ENCODE peak calls at places on chromosome 12, in ten cellular contexts. N is lower leg skin, G is GM12891, V is K562, E is sigmoid colon, M is adrenal gland, X is transverse colon, U is GM12878, K is Peyer's patch, Q is endothelial cell of umbilical vein. F is an unnamed sample.

GRCh38 chr12:105013892-105014291 is 27.8 kb downstream of the NOPCHAP1 start:
- DNase-seq in N (no peak), G (no peak), V (no peak), E (no peak), M (no peak), X (no peak), U (no peak), K (no peak), Q (no peak), F (no peak)

GRCh38 chr12:94710933-94711332 is 60.6 kb upstream of the TMCC3 start:
- DNase-seq in N (no peak), G (no peak), V (no peak), E (no peak), M (no peak), X (peak; percentile 50), U (no peak), K (peak; percentile 65), Q (peak; percentile 29), F (peak; percentile 51)

GRCh38 chr12:21528953-21529352 is 2.9 kb downstream of the SPX start:
- DNase-seq in N (no peak), G (no peak), V (no peak), E (no peak), M (no peak), X (no peak), U (no peak), K (no peak), Q (no peak), F (no peak)

GRCh38 chr12:90253674-90254181 is 545.1 kb upstream of the ATP2B1 start:
- DNase-seq in N (peak; percentile 83), G (peak; percentile 31), V (no peak), E (peak; percentile 87), M (peak; percentile 84), X (peak; percentile 75), U (peak; percentile 59), K (peak; percentile 91), Q (peak; percentile 90), F (peak; percentile 7)

GRCh38 chr12:66152732-66153131 is 17.1 kb downstream of the TMBIM4 start:
- DNase-seq in N (no peak), G (no peak), V (no peak), E (no peak), M (no peak), X (no peak), U (no peak), K (no peak), Q (peak; percentile 26), F (no peak)

GRCh38 chr12:54222609-54223008 is 33.8 kb upstream of the SMUG1 start:
- DNase-seq in N (no peak), G (no peak), V (no peak), E (no peak), M (no peak), X (no peak), U (no peak), K (no peak), Q (no peak), F (no peak)

GRCh38 chr12:60101715-60102114 is 505.9 kb downstream of the SLC16A7 start:
- DNase-seq in N (no peak), G (no peak), V (no peak), E (no peak), M (no peak), X (no peak), U (no peak), K (no peak), Q (no peak), F (no peak)

GRCh38 chr12:84785281-84785680 is 127.3 kb downstream of the SLC6A15 start:
- DNase-seq in N (no peak), G (no peak), V (no peak), E (no peak), M (no peak), X (no peak), U (no peak), K (no peak), Q (no peak), F (no peak)

GRCh38 chr12:1936406-1937320 is 18.2 kb upstream of the CACNA2D4 start:
- DNase-seq in N (no peak), G (no peak), V (no peak), E (peak; percentile 93), M (peak; percentile 93), X (peak; percentile 87), U (no peak), K (no peak), Q (peak; percentile 20), F (no peak)

GRCh38 chr12:109423392-109423791 is 53.7 kb downstream of the KCTD10 start:
- DNase-seq in N (no peak), G (no peak), V (no peak), E (no peak), M (no peak), X (no peak), U (no peak), K (no peak), Q (no peak), F (no peak)

GRCh38 chr12:48084066-48084465 is 21.8 kb downstream of the SENP1 start:
- DNase-seq in N (no peak), G (no peak), V (no peak), E (no peak), M (no peak), X (no peak), U (no peak), K (no peak), Q (peak; percentile 15), F (peak; percentile 50)

GRCh38 chr12:43835264-43835655 is 621 bp upstream of the TMEM117 start:
- DNase-seq in N (no peak), G (no peak), V (no peak), E (no peak), M (peak; percentile 52), X (no peak), U (no peak), K (no peak), Q (no peak), F (peak; percentile 64)

GRCh38 chr12:43840338-43840737 is 4.5 kb downstream of the TMEM117 start:
- DNase-seq in N (no peak), G (no peak), V (no peak), E (no peak), M (no peak), X (no peak), U (no peak), K (no peak), Q (no peak), F (no peak)

GRCh38 chr12:43832506-43833168 is 3.2 kb upstream of the TMEM117 start:
- DNase-seq in N (no peak), G (no peak), V (no peak), E (no peak), M (no peak), X (no peak), U (no peak), K (no peak), Q (no peak), F (no peak)

GRCh38 chr12:43836455-43836989 is 641 bp downstream of the TMEM117 start:
- DNase-seq in N (no peak), G (no peak), V (no peak), E (no peak), M (no peak), X (no peak), U (no peak), K (no peak), Q (peak; percentile 49), F (peak; percentile 64)

DNA sequence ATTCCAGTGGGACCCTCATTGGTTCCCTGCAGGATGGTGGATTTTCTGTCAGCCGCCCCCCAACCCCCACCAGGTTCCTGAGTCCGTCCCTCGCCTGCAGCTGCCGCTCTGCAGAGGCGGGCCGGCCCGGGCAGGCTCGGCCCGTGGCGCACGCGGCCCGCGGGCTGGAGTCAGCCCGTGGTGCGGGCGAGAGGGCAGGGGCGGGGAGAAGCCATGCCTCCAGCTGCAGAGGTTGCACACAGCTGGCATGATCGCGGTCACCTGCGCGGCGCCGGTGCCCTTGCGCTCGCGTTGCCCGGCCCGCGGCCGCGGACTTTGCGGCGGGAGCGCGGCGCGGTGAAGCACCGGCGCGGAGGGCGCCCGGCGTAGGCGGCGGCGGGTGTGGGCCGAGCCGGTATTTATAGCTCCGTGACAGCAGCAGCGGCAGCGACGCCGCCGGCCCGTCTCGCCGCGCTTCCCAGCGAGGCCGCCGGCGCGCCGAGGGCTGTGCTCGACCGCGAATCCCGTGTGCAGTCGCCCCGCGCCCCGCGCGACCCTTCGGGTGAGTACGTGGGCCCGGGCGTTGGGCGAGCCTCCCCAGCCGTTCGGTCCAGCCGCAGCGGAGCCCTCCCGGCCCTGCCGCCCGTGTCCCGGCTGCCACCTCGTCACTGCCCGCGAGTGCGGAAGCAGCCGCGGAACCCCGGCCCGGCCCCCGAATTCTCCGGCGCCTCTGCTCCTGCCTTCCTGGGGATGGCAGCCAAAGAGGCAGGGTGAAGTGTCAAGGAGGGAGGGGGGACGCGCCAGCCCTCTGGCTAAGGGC is at the start of gene TMEM117:
- DNase-seq in N (peak; percentile 65), G (peak; percentile 61), V (peak; percentile 55), E (peak; percentile 84), M (peak; percentile 80), X (peak; percentile 72), U (no peak), K (peak; percentile 80), Q (peak; percentile 61), F (peak; percentile 79)
- TF ChIP-seq POLR2A in N (no peak), G (peak; percentile 21), V (peak; percentile 52), E (no peak), M (peak; percentile 81), X (peak; percentile 55), U (peak; percentile 87), K (peak; percentile 61), Q (peak; percentile 14), F (peak; percentile 54)

GRCh38 chr12:118052324-118053070 is 8.5 kb downstream of the WSB2 start:
- DNase-seq in N (peak; percentile 72), G (no peak), V (no peak), E (peak; percentile 88), M (peak; percentile 98), X (peak; percentile 86), U (no peak), K (peak; percentile 87), Q (peak; percentile 96), F (no peak)
- TF ChIP-seq POLR2A in N (no peak), G (no peak), V (no peak), E (no peak), M (peak; percentile 62), X (peak; percentile 80), U (no peak), K (peak; percentile 85), Q (no peak), F (no peak)

GRCh38 chr12:51270847-51271518 is 768 bp upstream of the SMAGP start:
- DNase-seq in N (no peak), G (no peak), V (no peak), E (no peak), M (no peak), X (no peak), U (no peak), K (no peak), Q (peak; percentile 72), F (no peak)
- TF ChIP-seq POLR2A in N (no peak), G (no peak), V (no peak), E (no peak), M (peak; percentile 47), X (peak; percentile 10), U (no peak), K (no peak), Q (no peak), F (no peak)

DNA sequence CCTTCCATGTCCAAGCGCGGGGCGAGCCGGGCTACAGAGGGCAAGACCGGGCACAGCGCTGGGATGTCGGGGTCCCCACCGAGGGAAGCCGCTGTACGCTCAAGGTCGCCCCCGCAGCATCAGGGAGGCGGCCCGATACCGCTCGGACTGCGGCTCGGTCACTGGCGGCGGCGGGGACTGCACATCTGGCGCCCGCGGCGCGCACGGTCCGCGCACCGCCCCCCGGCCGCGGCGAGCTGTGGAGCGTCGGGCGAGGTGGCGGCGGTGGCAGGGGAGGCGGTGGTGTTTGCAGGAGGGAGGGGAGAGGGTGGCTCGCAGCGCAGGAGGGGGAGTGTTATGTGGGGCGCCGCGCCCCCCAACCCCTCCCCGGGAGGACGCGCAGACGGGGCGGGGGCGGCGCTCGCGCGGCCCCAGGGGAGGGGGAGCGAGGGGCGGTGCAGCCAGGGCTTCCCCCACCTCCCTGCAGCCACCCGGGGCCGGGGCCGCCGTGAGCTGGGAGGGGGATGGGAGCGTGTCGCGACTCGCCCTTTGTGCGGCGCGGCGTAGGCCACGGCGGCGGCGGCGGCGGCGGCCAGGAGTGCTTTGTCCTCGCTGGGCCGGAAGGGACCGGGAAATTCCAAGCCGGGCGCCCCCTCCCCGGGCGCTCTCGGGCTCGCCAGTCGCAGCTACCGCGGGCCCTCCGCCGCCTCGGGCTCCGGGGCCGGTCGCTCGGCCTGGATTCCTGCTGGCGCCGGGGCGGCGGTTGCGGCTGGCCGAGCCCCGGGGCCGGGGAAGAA is at the start of gene NUAK1:
- DNase-seq in N (peak; percentile 37), G (peak; percentile 29), V (no peak), E (peak; percentile 75), M (no peak), X (peak; percentile 45), U (no peak), K (peak; percentile 58), Q (peak; percentile 86), F (no peak)
- TF ChIP-seq POLR2A in N (no peak), G (no peak), V (no peak), E (no peak), M (no peak), X (no peak), U (no peak), K (no peak), Q (peak; percentile 36), F (no peak)

F was measured in erythroblast.